ENCODE peak calls at places on chromosome 4, in nine cellular contexts. H is A549, F is GM12878, Y is spleen, C is right lobe of liver, S is sigmoid colon, W is adrenal gland, B is H1, I is esophagus squamous epithelium. Q is an unnamed sample.

GRCh38 chr4:7769308-7769841 is 170.3 kb downstream of the AFAP1 start:
- DNase-seq in H (no peak), F (no peak), Y (no peak), C (no peak), S (no peak), W (no peak), B (no peak), I (no peak), Q (no peak)

GRCh38 chr4:139556071-139556734 is at the start of gene SETD7:
- DNase-seq in H (peak; percentile 77), F (no peak), Y (peak; percentile 92), C (peak; percentile 84), S (peak; percentile 90), W (peak; percentile 86), B (peak; percentile 59), I (peak; percentile 45), Q (peak; percentile 79)

GRCh38 chr4:15232725-15233597 is 194.9 kb upstream of the C1QTNF7 start:
- DNase-seq in H (no peak), F (no peak), Y (no peak), C (no peak), S (no peak), W (peak; percentile 51), B (no peak), I (no peak), Q (no peak)

GRCh38 chr4:137533855-137534254 is 1.6 kb upstream of the PCDH18 start:
- DNase-seq in H (no peak), F (no peak), Y (no peak), C (no peak), S (no peak), W (no peak), B (no peak), I (no peak), Q (no peak)

GRCh38 chr4:67465032-67465762 is 80.1 kb downstream of the CENPC start:
- DNase-seq in H (no peak), F (no peak), Y (no peak), C (no peak), S (no peak), W (no peak), B (no peak), I (no peak), Q (no peak)

GRCh38 chr4:75254745-75255144 is 259.5 kb downstream of the RCHY1 start:
- DNase-seq in H (no peak), F (no peak), Y (no peak), C (no peak), S (no peak), W (no peak), B (no peak), I (no peak), Q (no peak)

GRCh38 chr4:53778122-53778521 is 186.8 kb upstream of the LNX1 start:
- DNase-seq in H (no peak), F (no peak), Y (no peak), C (no peak), S (no peak), W (no peak), B (no peak), I (no peak), Q (no peak)

GRCh38 chr4:86977621-86978184 is 42.9 kb downstream of the AFF1 start:
- DNase-seq in H (peak; percentile 90), F (peak; percentile 67), Y (no peak), C (peak; percentile 60), S (no peak), W (no peak), B (no peak), I (no peak), Q (peak; percentile 23)

GRCh38 chr4:147831452-147832192 is 99.7 kb downstream of the ARHGAP10 start:
- DNase-seq in H (peak; percentile 75), F (no peak), Y (no peak), C (no peak), S (peak; percentile 79), W (peak; percentile 73), B (no peak), I (no peak), Q (peak; percentile 43)

GRCh38 chr4:110680217-110680616 is 57.3 kb upstream of the PITX2 start:
- DNase-seq in H (no peak), F (no peak), Y (no peak), C (no peak), S (no peak), W (no peak), B (no peak), I (no peak), Q (no peak)

GRCh38 chr4:127479031-127479622 is 153.6 kb upstream of the INTU start:
- DNase-seq in H (peak; percentile 50), F (no peak), Y (no peak), C (no peak), S (no peak), W (no peak), B (no peak), I (no peak), Q (no peak)

GRCh38 chr4:120718979-120719566 is 203.5 kb downstream of the PRDM5 start:
- DNase-seq in H (peak; percentile 19), F (no peak), Y (no peak), C (no peak), S (no peak), W (no peak), B (no peak), I (no peak), Q (no peak)

GRCh38 chr4:80307774-80308465 is 27.6 kb upstream of the CFAP299 start:
- DNase-seq in H (no peak), F (no peak), Y (no peak), C (no peak), S (peak; percentile 43), W (no peak), B (no peak), I (no peak), Q (no peak)

GRCh38 chr4:82500106-82500738 is 61.6 kb downstream of the TMEM150C start:
- DNase-seq in H (no peak), F (no peak), Y (no peak), C (no peak), S (no peak), W (no peak), B (no peak), I (no peak), Q (no peak)

GRCh38 chr4:71913275-71913674 is 118.5 kb upstream of the NPFFR2 start:
- DNase-seq in H (no peak), F (no peak), Y (no peak), C (no peak), S (no peak), W (no peak), B (no peak), I (no peak), Q (no peak)

GRCh38 chr4:70583952-70584834 is 7.9 kb upstream of the AMBN start:
- DNase-seq in H (peak; percentile 0), F (no peak), Y (no peak), C (no peak), S (no peak), W (no peak), B (no peak), I (no peak), Q (no peak)

GRCh38 chr4:65033899-65034298 is 624.6 kb upstream of the TECRL start:
- DNase-seq in H (no peak), F (no peak), Y (no peak), C (no peak), S (no peak), W (no peak), B (no peak), I (no peak), Q (no peak)
- TF ChIP-seq CTCF in H (no peak), F (no peak), Y (no peak), C (no peak), S (no peak), W (no peak), B (peak; percentile 5), I (no peak), Q (no peak)

GRCh38 chr4:84492290-84492689 is 6.8 kb downstream of the NKX6-1 start:
- DNase-seq in H (no peak), F (no peak), Y (no peak), C (no peak), S (no peak), W (no peak), B (no peak), I (no peak), Q (no peak)

GRCh38 chr4:84491420-84491819 is 7.7 kb downstream of the NKX6-1 start:
- DNase-seq in H (no peak), F (no peak), Y (no peak), C (no peak), S (no peak), W (no peak), B (no peak), I (no peak), Q (no peak)

GRCh38 chr4:84494518-84494917 is 4.6 kb downstream of the NKX6-1 start:
- DNase-seq in H (no peak), F (no peak), Y (no peak), C (no peak), S (no peak), W (no peak), B (no peak), I (no peak), Q (no peak)

GRCh38 chr4:84492737-84493091 is 6.4 kb downstream of the NKX6-1 start:
- DNase-seq in H (no peak), F (no peak), Y (no peak), C (no peak), S (no peak), W (no peak), B (no peak), I (no peak), Q (no peak)

GRCh38 chr4:84493092-84493850 is 5.8 kb downstream of the NKX6-1 start:
- DNase-seq in H (peak; percentile 56), F (no peak), Y (no peak), C (no peak), S (no peak), W (no peak), B (no peak), I (no peak), Q (no peak)
- H3K4me3 ChIP-seq in H (peak overlapping the region; percentile 41), F (no peak overlapping the region), Y (no peak overlapping the region), C (no peak overlapping the region), S (no peak overlapping the region), W (no peak overlapping the region), B (peak overlapping the region; percentile 39), I (peak overlapping the region; percentile 44), Q (peak overlapping the region; percentile 38)

DNA sequence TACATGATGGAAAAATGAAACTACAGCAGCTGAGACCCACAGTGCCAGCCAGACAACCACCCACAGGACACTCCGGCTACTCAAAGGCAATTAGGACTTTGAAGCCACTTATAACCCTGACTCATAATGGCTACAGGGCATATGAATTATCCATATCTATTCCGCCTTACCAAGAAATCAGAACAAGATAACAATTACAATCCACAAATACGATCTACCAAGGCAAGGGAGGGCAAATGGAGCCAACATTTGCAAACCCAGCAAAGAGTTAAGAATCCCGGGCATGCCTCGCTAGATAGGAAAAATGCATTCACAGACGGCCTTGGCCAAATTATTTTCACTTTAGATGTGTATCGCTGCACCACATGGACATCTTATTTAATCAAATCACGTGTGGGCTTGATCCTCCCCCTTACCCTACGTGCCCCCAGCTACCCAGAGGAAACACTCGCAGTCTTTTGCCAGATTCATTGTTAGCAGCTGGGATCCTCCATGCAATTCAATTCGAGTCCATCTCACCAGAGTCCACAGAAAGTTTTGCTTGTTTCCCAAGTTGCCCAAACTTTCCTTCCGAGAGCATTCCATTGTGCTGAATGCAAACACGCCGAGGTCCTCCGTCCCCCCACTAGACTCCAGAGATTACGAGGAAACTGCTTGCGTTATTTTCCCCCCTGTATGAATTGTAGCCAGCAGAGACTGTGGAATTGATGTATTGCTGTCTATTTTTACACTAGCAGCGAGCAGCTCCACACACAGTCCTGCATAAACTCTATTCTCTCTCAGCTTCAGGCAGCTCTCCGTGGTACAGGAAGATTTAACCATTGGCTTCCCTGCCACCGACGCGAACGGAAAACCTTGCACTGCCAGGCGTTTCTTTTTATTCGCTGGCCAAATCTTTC is 1.2 kb downstream of the PPARGC1A start:
- DNase-seq in H (no peak), F (no peak), Y (no peak), C (peak; percentile 72), S (peak; percentile 64), W (peak; percentile 62), B (no peak), I (no peak), Q (no peak)
- TF ChIP-seq POLR2A in H (no peak), F (no peak), Y (no peak), C (peak; percentile 62), S (no peak), W (peak; percentile 72), B (no peak), I (no peak), Q (no peak)

GRCh38 chr4:101025755-101026154 is 321.6 kb downstream of the PPP3CA start:
- DNase-seq in H (no peak), F (no peak), Y (no peak), C (no peak), S (no peak), W (no peak), B (no peak), I (no peak), Q (no peak)
- TF ChIP-seq CTCF in H (no peak), F (no peak), Y (no peak), C (no peak), S (no peak), W (no peak), B (no peak), I (no peak), Q (no peak)

Q was measured in breast epithelium.